ENCODE peak calls at places on chromosomes 4 and X, in four cellular contexts. V, W, L and J are unnamed samples.

GRCh38 chrX:69503228-69503834 is 795 bp upstream of the NALF2 start:
- DNase-seq in W (peak), L (no peak), V (no peak), J (peak)

GRCh38 chr4:107755841-107756356 is 35.9 kb upstream of the PAPSS1 start:
- DNase-seq in W (no peak), V (no peak), L (no peak), J (no peak)

GRCh38 chr4:73589261-73589847 is 30.9 kb downstream of the RASSF6 start:
- DNase-seq in W (no peak), V (peak), L (no peak), J (no peak)

GRCh38 chrX:13791559-13791958 is 25.3 kb downstream of the GPM6B start:
- DNase-seq in L (no peak), W (peak), V (no peak), J (no peak)

GRCh38 chr4:151933122-151933827 is 172.5 kb upstream of the GATB start:
- DNase-seq in W (no peak), L (no peak), V (no peak), J (no peak)

GRCh38 chr4:74311696-74312313 is 3.5 kb downstream of the EPGN start:
- DNase-seq in L (peak), V (peak), W (no peak), J (peak)

GRCh38 chr4:31613946-31614623 is 893.9 kb downstream of the PCDH7 start:
- DNase-seq in L (no peak), V (no peak), W (no peak), J (peak)

GRCh38 chrX:36414056-36414455 is 494.5 kb downstream of the CFAP47 start:
- DNase-seq in L (no peak), W (no peak), V (peak), J (no peak)

GRCh38 chr4:147530153-147530552 is 49.3 kb downstream of the EDNRA start:
- DNase-seq in L (no peak), V (no peak), W (no peak), J (no peak)

GRCh38 chr4:39365931-39366771 is at the start of gene RFC1:
- DNase-seq in L (peak), W (peak), V (peak), J (peak)

GRCh38 chr4:4461850-4462249 is 74.9 kb downstream of the NSG1 start:
- DNase-seq in V (no peak), W (peak), L (no peak), J (no peak)

GRCh38 chr4:168558587-168558986 is 61.7 kb downstream of the PALLD start:
- DNase-seq in W (no peak), V (peak), L (no peak), J (no peak)

GRCh38 chrX:25597561-25597960 is 540.6 kb upstream of the MAGEB18 start:
- DNase-seq in V (no peak), L (no peak), W (no peak), J (no peak)

GRCh38 chr4:69999420-69999819 is 3.7 kb downstream of the STATH start:
- DNase-seq in W (no peak), L (no peak), V (no peak), J (no peak)

GRCh38 chr4:87500107-87500462 is 29.1 kb downstream of the SPARCL1 start:
- DNase-seq in V (no peak), W (no peak), L (no peak), J (no peak)